ENCODE peak calls at places on chromosome 7, in six cellular contexts. Q is psoas muscle, C is mammary epithelial cell, G is neuronal stem cell, R is left ventricle myocardium inferior, A is astrocyte of the spinal cord. B is an unnamed sample.

GRCh38 chr7:93799750-93800357 is 90.7 kb downstream of the TFPI2 start:
- DNase-seq in Q (no peak), A (peak; percentile 31), C (peak; percentile 12), R (no peak), G (peak; percentile 6), B (no peak)

GRCh38 chr7:47978790-47979144 is 648 bp downstream of the HUS1 start:
- DNase-seq in C (no peak), R (no peak), Q (no peak), G (no peak), A (no peak), B (no peak)

GRCh38 chr7:91553410-91553895 is 289.2 kb downstream of the FZD1 start:
- DNase-seq in Q (no peak), G (no peak), C (no peak), R (no peak), A (no peak), B (no peak)

GRCh38 chr7:35537067-35538023 is 157.6 kb downstream of the HERPUD2 start:
- DNase-seq in Q (peak; percentile 87), R (peak; percentile 81), G (peak; percentile 71), C (peak; percentile 53), A (peak; percentile 64), B (peak; percentile 83)

GRCh38 chr7:105015631-105015965 is 1.6 kb downstream of the KMT2E start:
- DNase-seq in Q (no peak), A (peak; percentile 43), G (no peak), R (no peak), C (no peak), B (no peak)

GRCh38 chr7:107659666-107660065 is 962 bp upstream of the SLC26A4 start:
- DNase-seq in R (no peak), G (no peak), Q (no peak), C (peak; percentile 67), A (peak; percentile 74), B (no peak)

GRCh38 chr7:115679976-115680375 is 350.6 kb downstream of the TFEC start:
- DNase-seq in R (no peak), Q (no peak), C (peak; percentile 29), G (peak; percentile 30), A (peak; percentile 49), B (no peak)

GRCh38 chr7:49773082-49773938 is at the start of gene VWC2:
- DNase-seq in C (no peak), G (peak; percentile 69), Q (no peak), A (no peak), R (peak; percentile 52), B (no peak)

GRCh38 chr7:1664711-1665591 is 5.1 kb upstream of the ELFN1 start:
- DNase-seq in C (peak; percentile 30), R (peak; percentile 68), A (peak; percentile 58), G (peak; percentile 88), Q (peak; percentile 80), B (peak; percentile 73)

GRCh38 chr7:1663243-1663642 is 6.8 kb upstream of the ELFN1 start:
- DNase-seq in G (no peak), R (no peak), Q (peak; percentile 35), C (no peak), A (no peak), B (peak; percentile 45)

GRCh38 chr7:1662767-1663166 is 7.3 kb upstream of the ELFN1 start:
- DNase-seq in A (no peak), C (no peak), G (no peak), Q (no peak), R (no peak), B (peak; percentile 42)

GRCh38 chr7:1665721-1666250 is 4.3 kb upstream of the ELFN1 start:
- DNase-seq in R (peak; percentile 56), C (peak; percentile 15), G (peak; percentile 35), Q (peak; percentile 52), A (no peak), B (peak; percentile 76)

DNA sequence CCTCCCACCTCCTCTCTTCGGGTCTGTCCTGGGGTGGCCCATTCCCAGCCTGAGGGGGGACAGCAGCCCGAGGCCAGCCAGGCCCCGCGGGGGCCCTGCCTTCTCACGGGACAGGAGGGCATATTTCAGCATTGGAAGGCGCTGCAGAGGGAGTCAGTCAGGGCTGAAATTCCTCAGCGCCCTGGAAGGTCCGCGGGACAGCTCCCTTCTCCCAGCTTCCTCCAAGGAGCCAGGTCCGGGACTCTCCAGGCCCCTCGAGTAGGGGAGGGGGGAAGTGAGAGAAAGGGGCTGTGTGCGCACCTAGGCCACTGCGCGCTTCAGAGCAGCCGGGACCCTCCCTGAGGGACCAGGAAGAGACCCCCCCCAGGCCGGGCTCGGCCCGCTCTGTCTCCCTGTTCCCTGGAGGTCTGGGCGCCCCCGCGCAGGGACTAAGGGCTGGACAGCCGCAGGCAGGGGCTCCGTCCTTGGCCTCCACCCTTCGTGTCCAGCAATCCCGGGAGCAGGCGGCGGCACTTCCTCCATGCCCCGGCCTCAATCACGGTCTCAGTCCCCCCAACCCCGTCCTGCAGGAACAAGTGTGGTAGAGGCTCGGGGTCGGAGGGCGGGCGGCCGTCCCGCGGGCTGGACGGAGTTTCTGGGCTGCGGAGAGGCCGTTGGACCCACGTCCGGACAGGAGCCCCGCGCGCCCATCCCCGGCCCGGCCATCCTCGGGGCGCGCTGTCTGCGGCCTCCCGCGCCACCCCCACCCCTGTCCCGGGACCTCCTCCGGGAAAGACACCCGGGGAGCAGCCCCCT is 6.0 kb upstream of the ELFN1 start:
- DNase-seq in R (no peak), Q (peak; percentile 47), A (no peak), C (no peak), G (peak; percentile 23), B (peak; percentile 62)
- H3K4me3 ChIP-seq in R (peak overlapping the region; percentile 82), Q (peak overlapping the region; percentile 74), A (no peak overlapping the region), C (no peak overlapping the region), G (peak overlapping the region; percentile 71), B (peak overlapping the region; percentile 57)

GRCh38 chr7:30584415-30584814 is 10.3 kb upstream of the GARS1 start:
- DNase-seq in C (no peak), G (no peak), A (no peak), R (no peak), Q (no peak), B (no peak)

GRCh38 chr7:30583181-30583580 is 11.5 kb upstream of the GARS1 start:
- DNase-seq in R (no peak), Q (no peak), G (no peak), A (no peak), C (no peak), B (no peak)

GRCh38 chr7:30584970-30585369 is 9.7 kb upstream of the GARS1 start:
- DNase-seq in Q (no peak), C (no peak), A (no peak), G (no peak), R (no peak), B (no peak)

DNA sequence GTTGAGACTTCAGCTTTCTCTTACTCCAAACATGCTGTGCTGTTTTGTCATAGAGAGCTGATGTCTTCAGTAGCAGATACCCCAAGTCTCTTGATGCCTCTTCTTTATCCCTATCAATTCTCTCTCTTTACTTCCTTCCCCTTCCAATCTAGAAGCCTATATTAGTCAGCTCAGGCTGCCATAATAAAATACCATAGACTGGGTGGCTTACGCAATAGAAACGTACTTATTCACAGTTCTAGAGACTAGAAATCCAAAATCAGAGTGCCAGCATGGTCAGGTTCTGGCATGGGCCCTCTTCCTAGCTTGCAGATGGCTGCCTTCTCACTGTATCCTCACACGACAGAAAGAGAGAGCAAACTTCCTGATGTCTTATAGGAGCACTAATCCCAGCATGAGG is 9.0 kb upstream of the GARS1 start:
- DNase-seq in G (no peak), C (no peak), R (no peak), Q (no peak), A (no peak), B (no peak)
- H3K4me3 ChIP-seq in G (no peak overlapping the region), C (no peak overlapping the region), R (no peak overlapping the region), Q (no peak overlapping the region), A (no peak overlapping the region), B (no peak overlapping the region)

GRCh38 chr7:156802214-156802613 is 90.8 kb downstream of the LMBR1 start:
- DNase-seq in Q (no peak), R (no peak), C (no peak), A (no peak), G (no peak), B (no peak)
- H3K4me3 ChIP-seq in Q (no peak overlapping the region), R (no peak overlapping the region), C (no peak overlapping the region), A (no peak overlapping the region), G (no peak overlapping the region), B (no peak overlapping the region)

GRCh38 chr7:80722596-80723141 is 84.2 kb downstream of the CD36 start:
- DNase-seq in R (peak; percentile 20), C (peak; percentile 99), G (no peak), A (peak; percentile 99), Q (peak; percentile 79), B (no peak)
- H3K4me3 ChIP-seq in R (no peak overlapping the region), C (no peak overlapping the region), G (no peak overlapping the region), A (no peak overlapping the region), Q (no peak overlapping the region), B (no peak overlapping the region)

GRCh38 chr7:37182011-37182478 is 266.6 kb downstream of the ELMO1 start:
- DNase-seq in A (peak; percentile 74), R (peak; percentile 78), G (peak; percentile 89), Q (peak; percentile 87), C (peak; percentile 57), B (peak; percentile 73)
- H3K4me3 ChIP-seq in A (no peak overlapping the region), R (no peak overlapping the region), G (no peak overlapping the region), Q (no peak overlapping the region), C (no peak overlapping the region), B (no peak overlapping the region)

GRCh38 chr7:131556912-131557457 is 557 bp upstream of the PODXL start:
- DNase-seq in R (no peak), A (no peak), Q (no peak), G (no peak), C (no peak), B (no peak)
- H3K4me3 ChIP-seq in R (peak overlapping the region; percentile 80), A (peak overlapping the region; percentile 47), Q (peak overlapping the region; percentile 79), G (peak overlapping the region; percentile 69), C (peak overlapping the region; percentile 34), B (peak overlapping the region; percentile 48)

DNA sequence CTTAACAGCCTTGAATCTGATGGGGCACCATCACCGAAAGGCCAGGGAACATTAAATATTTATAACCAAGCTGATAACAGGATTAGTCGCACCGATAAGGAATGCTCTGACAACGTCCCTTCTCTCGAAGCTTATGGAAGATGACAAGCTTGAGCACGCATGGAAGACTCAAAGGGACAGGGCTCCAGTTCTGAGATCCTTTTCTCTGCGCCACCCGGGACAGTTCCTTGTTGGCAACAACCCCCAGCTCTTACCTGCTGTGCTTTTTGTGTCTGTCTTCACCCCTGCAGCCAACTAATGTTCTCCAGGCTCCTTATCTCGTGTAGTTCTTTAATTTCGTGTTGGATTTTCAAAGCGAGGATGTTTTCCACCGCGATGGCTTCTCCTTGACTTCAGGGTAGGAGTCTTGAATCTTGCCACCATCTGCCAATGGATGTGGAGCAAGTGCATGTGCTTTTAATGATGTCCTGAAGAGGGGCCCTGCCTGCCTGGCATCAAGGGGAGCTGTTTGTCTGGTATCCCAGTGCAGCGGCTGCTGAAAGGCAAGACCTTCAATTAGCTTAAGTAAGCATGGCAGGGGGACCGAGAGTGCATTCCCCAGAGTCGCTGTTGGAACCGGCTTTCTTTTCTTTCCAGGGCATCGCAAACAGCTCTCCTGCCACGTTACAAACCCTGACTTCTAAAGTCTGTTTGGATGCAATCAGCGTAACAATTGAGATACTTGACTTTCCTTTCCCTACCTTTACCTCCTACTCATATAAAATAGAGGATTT is 394 bp upstream of the FERD3L start:
- DNase-seq in C (no peak), Q (no peak), A (no peak), R (no peak), G (no peak), B (no peak)
- H3K4me3 ChIP-seq in C (no peak overlapping the region), Q (no peak overlapping the region), A (no peak overlapping the region), R (peak overlapping the region; percentile 49), G (no peak overlapping the region), B (no peak overlapping the region)